ENCODE peak calls at places on chromosomes 4 and X, in seven cellular contexts. R is WERI-Rb-1, Y is GM13977, V is kidney, S is colonic mucosa, C is cardiac muscle cell, I is foreskin fibroblast. Q is an unnamed sample.
A peak's percentile ranks its signal among the peaks of the same experiment; 100 is the strongest.

GRCh38 chr4:65461781-65462180 is 208.5 kb downstream of the EPHA5 start:
- DNase-seq in R (no peak), Y (no peak), V (no peak), S (no peak), C (no peak), I (no peak), Q (no peak)

GRCh38 chr4:76634239-76634638 is 199.2 kb downstream of the SHROOM3 start:
- DNase-seq in R (no peak), Y (no peak), V (no peak), S (no peak), C (peak; percentile 58), I (peak; percentile 66), Q (no peak)

GRCh38 chr4:17811078-17811603 is 362 bp downstream of the NCAPG start:
- DNase-seq in R (peak; percentile 42), Y (no peak), V (no peak), S (peak; percentile 41), C (no peak), I (no peak), Q (no peak)

GRCh38 chr4:31467781-31468180 is 747.6 kb downstream of the PCDH7 start:
- DNase-seq in R (no peak), Y (no peak), V (no peak), S (no peak), C (peak; percentile 13), I (no peak), Q (no peak)

GRCh38 chr4:3484057-3484973 is 21.2 kb downstream of the DOK7 start:
- DNase-seq in R (no peak), Y (no peak), V (peak; percentile 96), S (peak; percentile 71), C (no peak), I (no peak), Q (peak; percentile 41)

GRCh38 chr4:146340798-146341197 is 126.5 kb downstream of the REELD1 start:
- DNase-seq in R (no peak), Y (peak; percentile 16), V (no peak), S (no peak), C (peak; percentile 39), I (no peak), Q (no peak)

GRCh38 chr4:41134581-41134980 is 79.8 kb downstream of the APBB2 start:
- DNase-seq in R (no peak), Y (no peak), V (no peak), S (no peak), C (peak; percentile 42), I (no peak), Q (no peak)

GRCh38 chr4:71006203-71006907 is 12.9 kb downstream of the DCK start:
- DNase-seq in R (no peak), Y (peak; percentile 57), V (no peak), S (no peak), C (no peak), I (no peak), Q (peak; percentile 58)

GRCh38 chrX:66717926-66718325 is 79.0 kb upstream of the EDA2R start:
- DNase-seq in R (no peak), Y (no peak), V (no peak), S (no peak), C (no peak), I (peak; percentile 15), Q (no peak)

GRCh38 chr4:84681488-84682274 is 98.8 kb downstream of the CDS1 start:
- DNase-seq in R (no peak), Y (no peak), V (no peak), S (peak; percentile 54), C (peak; percentile 73), I (peak; percentile 47), Q (no peak)

GRCh38 chr4:43251760-43252317 is 359.3 kb downstream of the GRXCR1 start:
- DNase-seq in R (peak; percentile 58), Y (no peak), V (no peak), S (no peak), C (no peak), I (peak; percentile 9), Q (no peak)

GRCh38 chr4:5166377-5166776 is 115.1 kb downstream of the STK32B start:
- DNase-seq in R (peak; percentile 22), Y (no peak), V (no peak), S (no peak), C (no peak), I (no peak), Q (no peak)

DNA sequence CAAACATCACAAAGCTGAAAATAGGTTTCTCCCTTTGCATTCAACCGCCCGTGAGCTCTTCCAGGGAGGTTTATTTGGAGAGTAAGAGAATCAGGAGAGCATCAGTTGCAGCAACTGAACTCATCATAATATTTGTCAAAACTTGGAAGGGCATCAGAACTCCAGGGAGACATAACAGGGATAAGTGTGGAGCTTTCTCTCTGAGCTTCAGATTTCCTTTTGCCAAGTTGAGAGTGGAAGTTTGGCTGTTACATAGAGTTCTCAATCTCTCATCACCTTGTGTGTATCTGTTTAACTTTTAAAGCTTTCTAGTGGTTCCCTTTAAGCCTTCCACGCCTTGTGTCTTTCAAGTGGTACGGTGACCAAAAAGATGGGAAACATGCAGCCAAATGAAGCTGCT is 18.8 kb downstream of the BMP3 start:
- DNase-seq in R (no peak), Y (no peak), V (no peak), S (no peak), C (no peak), I (no peak), Q (no peak)
- TF ChIP-seq CTCF in R (no peak), Y (no peak), V (no peak), S (no peak), C (no peak), I (no peak), Q (no peak)

DNA sequence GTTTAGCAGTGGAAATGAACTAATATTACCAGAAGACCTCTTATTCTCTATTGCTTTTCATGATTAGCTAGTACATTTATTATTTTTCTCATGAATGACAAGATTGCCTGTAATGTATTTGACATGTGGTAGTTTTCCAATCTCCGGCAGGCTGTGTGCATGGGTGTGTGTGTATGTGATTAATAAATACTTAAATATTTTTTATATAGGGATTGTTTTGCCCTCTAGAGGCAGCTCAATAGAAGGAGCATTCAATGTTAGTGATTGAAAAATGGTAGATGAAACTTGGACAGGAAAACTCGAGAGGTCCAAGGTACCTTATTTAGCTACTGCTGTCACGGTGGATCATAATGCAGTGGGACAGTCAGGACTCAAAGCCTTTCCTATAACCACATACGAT is 457.6 kb downstream of the IL1RAPL1 start:
- DNase-seq in R (no peak), Y (no peak), V (no peak), S (no peak), C (peak; percentile 29), I (no peak), Q (no peak)
- TF ChIP-seq CTCF in R (no peak), Y (no peak), V (no peak), S (no peak), C (peak; percentile 30), I (no peak), Q (no peak)

GRCh38 chrX:19593684-19594083 is 78.4 kb upstream of the MAP3K15 start:
- DNase-seq in R (peak; percentile 17), Y (no peak), V (no peak), S (no peak), C (peak; percentile 69), I (peak; percentile 18), Q (no peak)
- TF ChIP-seq CTCF in R (peak; percentile 25), Y (peak; percentile 27), V (peak; percentile 25), S (no peak), C (peak; percentile 45), I (peak; percentile 37), Q (peak; percentile 41)

GRCh38 chrX:138849521-138849920 is 138.0 kb upstream of the FGF13 start:
- DNase-seq in R (no peak), Y (no peak), V (no peak), S (no peak), C (no peak), I (no peak), Q (no peak)

GRCh38 chrX:138845791-138846190 is 134.3 kb upstream of the FGF13 start:
- DNase-seq in R (no peak), Y (no peak), V (no peak), S (no peak), C (no peak), I (no peak), Q (no peak)

DNA sequence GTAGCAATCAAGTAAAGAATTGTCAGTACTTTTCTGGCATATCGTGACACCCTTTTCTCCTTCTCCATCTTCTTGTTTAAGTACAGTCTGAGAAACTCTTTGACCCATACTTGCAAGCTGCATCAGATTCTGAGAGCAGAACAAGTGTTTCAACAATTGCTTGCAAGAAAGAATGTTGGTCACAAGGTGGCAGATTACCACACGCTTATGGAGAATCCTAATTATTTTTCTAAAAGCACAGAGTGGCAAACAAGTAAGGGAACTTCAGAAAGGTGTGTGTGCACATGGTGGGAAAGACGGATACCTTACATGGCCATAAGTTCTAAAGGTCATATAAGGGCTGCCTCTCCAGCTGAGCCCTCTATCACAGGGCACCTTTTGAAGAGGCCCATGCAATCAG is 136.4 kb upstream of the FGF13 start:
- DNase-seq in R (no peak), Y (no peak), V (no peak), S (no peak), C (peak; percentile 15), I (no peak), Q (no peak)
- TF ChIP-seq CTCF in R (no peak), Y (no peak), V (peak; percentile 21), S (no peak), C (peak; percentile 7), I (peak; percentile 10), Q (no peak)

GRCh38 chrX:72125331-72126047 is 6.2 kb downstream of the RTL5 start:
- DNase-seq in R (no peak), Y (no peak), V (no peak), S (no peak), C (no peak), I (no peak), Q (no peak)
- TF ChIP-seq CTCF in R (no peak), Y (no peak), V (no peak), S (no peak), C (no peak), I (no peak), Q (no peak)

GRCh38 chr4:170008801-170009200 is 17.4 kb downstream of the MFAP3L start:
- DNase-seq in R (no peak), Y (no peak), V (no peak), S (no peak), C (no peak), I (no peak), Q (no peak)

GRCh38 chr4:170009291-170009690 is 16.9 kb downstream of the MFAP3L start:
- DNase-seq in R (no peak), Y (no peak), V (no peak), S (no peak), C (no peak), I (no peak), Q (no peak)

GRCh38 chr4:170005472-170005871 is 20.7 kb downstream of the MFAP3L start:
- DNase-seq in R (no peak), Y (no peak), V (no peak), S (no peak), C (no peak), I (no peak), Q (no peak)

GRCh38 chr4:170007113-170007512 is 19.1 kb downstream of the MFAP3L start:
- DNase-seq in R (no peak), Y (no peak), V (no peak), S (no peak), C (no peak), I (no peak), Q (no peak)

GRCh38 chr4:170008376-170008775 is 17.8 kb downstream of the MFAP3L start:
- DNase-seq in R (no peak), Y (no peak), V (no peak), S (no peak), C (no peak), I (no peak), Q (no peak)
- TF ChIP-seq CTCF in R (peak; percentile 48), Y (peak; percentile 14), V (peak; percentile 5), S (no peak), C (no peak), I (no peak), Q (peak; percentile 24)

Q was measured in GM06990.